ENCODE peak calls at places on chromosomes 6 and 20, in six cellular contexts. A, N, S, D, C and X are unnamed samples.

GRCh38 chr20:21020656-21021004 is 85.5 kb downstream of the LINC00237 start:
- DNase-seq in A (no peak), N (no peak), S (no peak), D (no peak), C (no peak), X (no peak)

GRCh38 chr6:68343901-68344300 is 291.2 kb upstream of the ADGRB3 start:
- DNase-seq in A (no peak), N (no peak), S (peak; percentile 71), D (no peak), C (no peak), X (peak; percentile 22)

GRCh38 chr6:122484760-122485159 is 13.2 kb upstream of the SERINC1 start:
- DNase-seq in A (no peak), N (no peak), S (no peak), D (no peak), C (no peak), X (no peak)

GRCh38 chr6:29953706-29954105 is 11.4 kb downstream of the HLA-A start:
- DNase-seq in A (no peak), N (no peak), S (peak; percentile 27), D (no peak), C (no peak), X (no peak)

GRCh38 chr6:51268666-51269065 is 450.0 kb downstream of the TFAP2B start:
- DNase-seq in A (no peak), N (no peak), S (no peak), D (no peak), C (no peak), X (no peak)

GRCh38 chr20:384723-385122 is 4.2 kb downstream of the TRIB3 start:
- DNase-seq in A (no peak), N (no peak), S (no peak), D (no peak), C (no peak), X (no peak)

GRCh38 chr6:131381694-131382093 is 191.3 kb upstream of the ARG1 start:
- DNase-seq in A (no peak), N (no peak), S (peak; percentile 60), D (no peak), C (no peak), X (no peak)

GRCh38 chr20:59004763-59005522 is 2.1 kb downstream of the CTSZ start:
- DNase-seq in A (peak; percentile 43), N (no peak), S (no peak), D (peak; percentile 42), C (no peak), X (no peak)

GRCh38 chr6:153781306-153781705 is 257.7 kb upstream of the OPRM1 start:
- DNase-seq in A (no peak), N (no peak), S (no peak), D (no peak), C (no peak), X (no peak)

GRCh38 chr20:36162272-36162966 is 7.9 kb downstream of the EPB41L1 start:
- DNase-seq in A (no peak), N (no peak), S (peak; percentile 17), D (no peak), C (no peak), X (peak; percentile 41)

GRCh38 chr6:14286144-14286543 is 168.6 kb downstream of the CD83 start:
- DNase-seq in A (no peak), N (no peak), S (peak; percentile 94), D (no peak), C (no peak), X (peak; percentile 70)

GRCh38 chr20:23101696-23102095 is 15.6 kb upstream of the CD93 start:
- DNase-seq in A (no peak), N (no peak), S (no peak), D (no peak), C (no peak), X (no peak)

GRCh38 chr20:57678340-57678739 is 31.5 kb downstream of the PMEPA1 start:
- DNase-seq in A (peak; percentile 51), N (no peak), S (no peak), D (no peak), C (no peak), X (no peak)

GRCh38 chr20:13017883-13018535 is 9.2 kb downstream of the SPTLC3 start:
- DNase-seq in A (no peak), N (no peak), S (peak; percentile 59), D (no peak), C (no peak), X (no peak)

GRCh38 chr6:4840169-4840568 is 64.0 kb downstream of the CDYL start:
- DNase-seq in A (no peak), N (no peak), S (no peak), D (no peak), C (no peak), X (no peak)

GRCh38 chr6:53018443-53018842 is 23.4 kb upstream of the GSTA4 start:
- DNase-seq in A (no peak), N (no peak), S (no peak), D (no peak), C (no peak), X (no peak)

GRCh38 chr6:53179961-53180651 is 31.5 kb upstream of the GCM1 start:
- DNase-seq in A (no peak), N (no peak), S (peak; percentile 45), D (no peak), C (peak; percentile 8), X (no peak)

GRCh38 chr6:117605169-117605826 is 3.0 kb upstream of the GOPC start:
- DNase-seq in A (no peak), N (no peak), S (peak; percentile 87), D (no peak), C (peak; percentile 44), X (peak; percentile 66)

GRCh38 chr6:31889331-31889972 is 8.0 kb downstream of the EHMT2 start:
- DNase-seq in A (no peak), N (no peak), S (no peak), D (no peak), C (no peak), X (no peak)

GRCh38 chr6:79421707-79422484 is 115.3 kb downstream of the LCA5 start:
- DNase-seq in A (no peak), N (no peak), S (peak; percentile 96), D (no peak), C (no peak), X (peak; percentile 34)

GRCh38 chr6:12537389-12537788 is 179.2 kb upstream of the PHACTR1 start:
- DNase-seq in A (no peak), N (no peak), S (no peak), D (no peak), C (no peak), X (no peak)

GRCh38 chr6:107695061-107695715 is 128.9 kb downstream of the SCML4 start:
- DNase-seq in A (no peak), N (no peak), S (peak; percentile 39), D (no peak), C (no peak), X (no peak)

GRCh38 chr20:58001381-58001780 is 227.1 kb downstream of the ANKRD60 start:
- DNase-seq in A (no peak), N (no peak), S (no peak), D (no peak), C (no peak), X (no peak)

GRCh38 chr6:87697581-87698552 is 4.2 kb downstream of the AKIRIN2 start:
- DNase-seq in A (no peak), N (no peak), S (peak; percentile 86), D (no peak), C (no peak), X (peak; percentile 37)

GRCh38 chr6:50709366-50709734 is 4.0 kb upstream of the TFAP2D start:
- DNase-seq in A (no peak), N (no peak), S (no peak), D (no peak), C (no peak), X (no peak)

GRCh38 chr20:35871311-35871771 is 83.0 kb downstream of the SCAND1 start:
- DNase-seq in A (no peak), N (no peak), S (peak; percentile 28), D (no peak), C (no peak), X (peak; percentile 32)

GRCh38 chr20:42678895-42679294 is 510.8 kb downstream of the PTPRT start:
- DNase-seq in A (no peak), N (no peak), S (no peak), D (no peak), C (no peak), X (no peak)